ENCODE peak calls at places on chromosomes 4 and X, in five cellular contexts. E is uterus, Q is esophagus squamous epithelium, W is body of pancreas, B is HCT116. K is an unnamed sample. For H3K4me1, the result is how much of the 10 kb centered on the place peaks cover.

GRCh38 chrX:120316587-120317283 is 5.5 kb upstream of the TMEM255A start:
- DNase-seq in E (no peak), Q (no peak), W (no peak), B (peak), K (no peak)

GRCh38 chrX:27186671-27187070 is 276.5 kb downstream of the PPP4R3C start:
- DNase-seq in E (no peak), Q (no peak), W (peak), B (peak), K (no peak)

GRCh38 chr4:133156096-133156495 is 7.0 kb downstream of the PCDH10 start:
- DNase-seq in E (no peak), Q (no peak), W (no peak), B (no peak), K (no peak)

GRCh38 chrX:129930941-129931410 is 25.0 kb downstream of the UTP14A start:
- DNase-seq in E (peak), Q (no peak), W (no peak), B (no peak), K (no peak)

GRCh38 chrX:131746491-131746968 is 202.7 kb downstream of the OR13H1 start:
- DNase-seq in E (peak), Q (peak), W (no peak), B (peak), K (peak)

GRCh38 chrX:145844886-145845285 is 27.3 kb downstream of the SLITRK2 start:
- DNase-seq in E (no peak), Q (no peak), W (no peak), B (no peak), K (no peak)

GRCh38 chrX:52420824-52421443 is 52.1 kb downstream of the XAGE2 start:
- DNase-seq in E (no peak), Q (no peak), W (no peak), B (no peak), K (no peak)

GRCh38 chr4:73869130-73870055 is at the start of gene CXCL1:
- DNase-seq in E (peak), Q (no peak), W (peak), B (no peak), K (no peak)

GRCh38 chr4:37476691-37477090 is 209.5 kb downstream of the RELL1 start:
- DNase-seq in E (no peak), Q (no peak), W (no peak), B (no peak), K (no peak)

GRCh38 chr4:138348055-138348454 is 105.9 kb upstream of the SLC7A11 start:
- DNase-seq in E (no peak), Q (no peak), W (no peak), B (peak), K (no peak)

GRCh38 chrX:14039344-14039743 is 9.7 kb upstream of the GEMIN8 start:
- DNase-seq in E (no peak), Q (no peak), W (peak), B (no peak), K (no peak)

GRCh38 chr4:13765535-13765934 is 138.0 kb upstream of the BOD1L1 start:
- DNase-seq in E (no peak), Q (no peak), W (no peak), B (no peak), K (no peak)

GRCh38 chrX:7647826-7648225 is 195.1 kb upstream of the VCX start:
- DNase-seq in E (no peak), Q (no peak), W (no peak), B (no peak), K (no peak)

GRCh38 chrX:150753968-150754367 is 60.8 kb downstream of the MTMR1 start:
- DNase-seq in E (no peak), Q (no peak), W (no peak), B (no peak), K (no peak)

GRCh38 chr4:56648245-56649151 is 32.6 kb downstream of the HOPX start:
- DNase-seq in E (no peak), Q (no peak), W (no peak), B (no peak), K (no peak)

GRCh38 chr4:173529505-173530325 is at the start of gene HAND2:
- DNase-seq in E (peak), Q (no peak), W (peak), B (no peak), K (no peak)

GRCh38 chr4:7899184-7899583 is 40.5 kb downstream of the AFAP1 start:
- DNase-seq in E (no peak), Q (no peak), W (no peak), B (no peak), K (no peak)

GRCh38 chr4:173252024-173252935 is 81.9 kb downstream of the HMGB2 start:
- DNase-seq in E (peak), Q (no peak), W (peak), B (peak), K (peak)

GRCh38 chr4:72112514-72113156 is 80.8 kb downstream of the NPFFR2 start:
- DNase-seq in E (no peak), Q (no peak), W (peak), B (peak), K (no peak)

GRCh38 chrX:21638311-21638710 is 19.8 kb downstream of the KLHL34 start:
- DNase-seq in E (no peak), Q (no peak), W (no peak), B (no peak), K (no peak)

GRCh38 chrX:65932173-65933084 is 107.5 kb downstream of the VSIG4 start:
- DNase-seq in E (no peak), Q (no peak), W (no peak), B (peak), K (no peak)

GRCh38 chr4:31241504-31241903 is 521.3 kb downstream of the PCDH7 start:
- DNase-seq in E (no peak), Q (no peak), W (no peak), B (no peak), K (no peak)

DNA sequence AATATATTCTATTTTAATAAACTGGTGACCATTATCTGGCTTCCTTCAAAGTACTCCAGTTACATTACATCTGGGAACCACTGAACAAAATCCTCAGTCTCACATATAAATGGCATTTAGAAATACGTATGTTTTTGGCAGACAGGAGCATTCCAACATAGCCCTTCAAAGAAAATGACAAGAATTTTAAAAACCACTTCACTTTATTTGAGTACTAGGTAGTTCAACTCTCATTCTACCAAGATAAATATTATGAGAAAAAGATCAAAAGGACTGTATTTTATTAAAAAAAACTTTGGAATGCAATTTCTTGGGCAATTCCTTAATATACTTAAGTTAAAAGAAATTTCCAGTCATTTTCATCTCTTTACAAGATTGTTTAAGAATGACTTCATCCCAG is 17.6 kb downstream of the TNIP3 start:
- DNase-seq in E (no peak), Q (no peak), W (no peak), B (no peak), K (no peak)
- H3K4me1 ChIP-seq in E (under half), Q (under half), W (under half), B (under half), K (under half)

GRCh38 chr4:39044364-39044946 is 12.2 kb upstream of the TMEM156 start:
- DNase-seq in E (peak), Q (peak), W (peak), B (peak), K (peak)
- TF ChIP-seq POLR2A in E (no peak), Q (no peak), W (peak), B (no peak), K (no peak)

DNA sequence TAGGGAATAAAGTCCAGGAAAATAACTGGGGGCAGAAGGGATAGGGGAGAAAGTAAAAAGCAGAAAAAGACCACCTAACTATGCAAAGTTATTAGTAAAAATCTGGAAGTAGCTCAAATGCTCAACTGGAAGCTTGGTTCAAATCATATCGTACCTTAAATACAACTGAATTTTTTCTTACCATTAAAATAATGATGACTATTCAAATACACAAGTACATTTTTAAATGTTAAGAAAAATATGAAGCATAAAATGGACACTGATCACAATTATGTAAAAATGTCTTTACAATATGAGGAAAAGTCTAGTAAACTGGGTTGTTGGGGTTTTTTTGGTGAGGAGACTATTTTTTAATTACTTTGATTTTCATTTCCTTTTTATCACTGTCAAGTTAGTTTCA is 3.1 kb downstream of the BRWD3 start:
- DNase-seq in E (no peak), Q (no peak), W (no peak), B (no peak), K (no peak)
- H3K27ac ChIP-seq in E (no peak), Q (no peak), W (no peak), B (no peak), K (no peak)

DNA sequence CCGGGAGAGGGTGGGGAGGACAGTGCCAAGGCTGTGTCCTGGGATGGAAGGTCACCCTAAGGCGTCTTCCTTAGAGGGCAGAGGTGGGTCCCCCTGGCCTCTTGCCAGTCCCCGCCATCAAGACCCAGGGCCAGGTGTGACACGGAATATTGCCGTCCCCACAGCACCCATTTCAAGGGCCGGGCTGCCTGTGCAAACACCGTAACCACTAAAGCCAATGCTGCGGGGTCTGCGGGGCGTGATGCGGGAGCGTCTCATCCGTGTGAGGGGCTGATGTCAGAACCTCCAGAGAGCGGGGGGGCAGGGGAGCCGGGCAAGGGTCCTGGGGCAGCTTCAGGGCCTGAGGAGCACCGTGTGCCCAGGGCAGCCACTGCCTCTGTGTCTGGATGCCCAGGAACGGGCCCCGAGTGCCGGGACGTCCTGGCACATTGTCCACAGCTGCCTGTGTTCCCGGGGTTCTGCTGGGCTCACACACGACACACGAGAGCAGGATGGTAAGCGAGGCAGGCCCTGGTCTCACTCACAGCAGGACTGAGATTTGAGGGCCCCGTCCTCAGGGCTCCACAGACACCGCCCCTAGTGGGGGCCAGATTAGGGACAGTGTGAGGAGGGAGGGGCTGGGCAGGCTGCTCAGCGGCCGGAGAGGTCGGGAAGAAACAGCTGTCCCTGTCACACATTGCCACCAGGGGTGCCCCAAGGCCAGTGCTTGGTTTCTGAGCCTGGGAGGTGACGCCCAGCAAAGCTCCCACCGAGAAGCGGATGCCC is 29.2 kb downstream of the NKX1-1 start:
- DNase-seq in E (no peak), Q (no peak), W (no peak), B (no peak), K (peak)
- H3K4me1 ChIP-seq in E (under half), Q (under half), W (under half), B (under half), K (under half)

GRCh38 chr4:119299221-119300071 is 22.5 kb downstream of the FABP2 start:
- DNase-seq in E (no peak), Q (no peak), W (no peak), B (no peak), K (no peak)

GRCh38 chr4:119297795-119298194 is 24.1 kb downstream of the FABP2 start:
- DNase-seq in E (no peak), Q (no peak), W (no peak), B (no peak), K (no peak)

GRCh38 chr4:119302073-119302832 is 19.7 kb downstream of the FABP2 start:
- DNase-seq in E (no peak), Q (no peak), W (no peak), B (no peak), K (no peak)

GRCh38 chr4:119300072-119300387 is 21.9 kb downstream of the FABP2 start:
- DNase-seq in E (peak), Q (no peak), W (peak), B (no peak), K (peak)

DNA sequence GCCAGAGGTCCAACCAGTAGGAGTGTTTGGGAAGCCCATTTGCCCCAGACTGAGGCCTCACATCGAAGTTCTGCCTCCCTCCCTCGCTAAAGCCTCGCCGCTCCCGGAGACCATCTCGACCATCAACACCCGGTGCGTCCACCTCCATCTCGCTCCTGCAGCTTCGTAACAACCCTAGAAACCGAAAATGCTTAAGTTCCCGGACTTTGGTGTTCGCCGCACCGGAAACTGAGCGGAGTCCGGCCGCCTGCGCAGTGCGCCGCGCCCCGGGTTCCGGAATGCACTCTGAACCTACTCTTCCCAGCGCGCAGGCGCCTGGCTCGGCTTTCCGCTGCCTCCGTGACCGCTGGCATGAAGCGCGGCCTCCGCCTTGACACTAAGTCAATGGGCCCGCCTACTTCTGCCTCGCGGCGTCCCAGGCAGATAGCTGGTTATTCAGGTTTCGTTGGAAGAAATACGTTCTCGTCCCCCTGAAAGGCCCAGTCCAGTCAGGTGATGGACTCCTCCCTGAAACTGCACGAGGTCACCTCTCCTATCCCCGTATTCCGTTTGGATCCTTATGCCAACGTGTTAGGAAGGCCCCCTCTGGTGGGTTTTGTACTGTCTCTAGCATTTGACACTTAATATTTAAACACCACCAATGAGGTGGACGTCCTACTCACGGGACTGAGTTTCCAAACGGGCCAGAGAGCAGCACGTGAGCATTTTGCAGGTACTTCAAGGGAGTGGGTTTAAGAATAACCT is 21.4 kb downstream of the FABP2 start:
- DNase-seq in E (peak), Q (no peak), W (peak), B (peak), K (peak)
- TF ChIP-seq POLR2A in E (peak), Q (peak), W (peak), B (peak), K (peak)

GRCh38 chr4:2388430-2389182 is 29.8 kb downstream of the ZFYVE28 start:
- DNase-seq in E (no peak), Q (no peak), W (no peak), B (no peak), K (no peak)
- H3K27ac ChIP-seq in E (no peak), Q (no peak), W (no peak), B (no peak), K (no peak)

DNA sequence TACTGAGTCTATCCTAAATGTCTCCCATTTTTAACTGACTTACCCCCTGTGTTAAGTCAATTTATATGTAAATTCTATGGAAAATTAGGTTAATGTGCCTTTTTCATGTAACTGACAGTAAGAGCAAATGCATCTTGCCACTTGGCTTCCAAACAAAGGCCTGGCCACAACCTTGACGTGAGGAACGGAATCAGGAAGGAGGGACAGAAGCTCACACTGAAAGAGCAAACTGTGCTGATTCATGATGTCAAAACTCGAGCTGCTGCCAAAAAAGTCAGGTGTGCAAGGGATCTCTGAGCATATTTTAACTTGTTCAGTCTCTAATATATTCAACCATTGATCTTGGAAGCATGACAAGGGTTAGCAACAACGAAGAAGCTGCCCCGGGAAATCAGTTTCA is 35.8 kb downstream of the GPM6A start:
- DNase-seq in E (no peak), Q (no peak), W (no peak), B (no peak), K (no peak)
- H3K4me1 ChIP-seq in E (under half), Q (under half), W (under half), B (under half), K (under half)